ENCODE peak calls at places on chromosomes 12 and 14, in five cellular contexts. X is IMR-90, E is endothelial cell of umbilical vein, T is HCT116, R is Karpas-422. N is an unnamed sample.

GRCh38 chr14:95198320-95198719 is 41.0 kb upstream of the DICER1 start:
- DNase-seq in R (no peak), X (no peak), T (no peak), E (no peak), N (no peak)

GRCh38 chr14:33454022-33454645 is 496.7 kb downstream of the EGLN3 start:
- DNase-seq in E (no peak), R (no peak), X (no peak), T (no peak), N (no peak)

GRCh38 chr14:63454863-63455622 is 88.1 kb downstream of the PPP2R5E start:
- DNase-seq in T (no peak), X (peak; percentile 54), R (peak; percentile 66), E (no peak), N (peak; percentile 69)

GRCh38 chr12:69519871-69520270 is 49.7 kb downstream of the FRS2 start:
- DNase-seq in E (no peak), T (no peak), R (no peak), X (no peak), N (peak; percentile 96)

GRCh38 chr12:26244503-26244902 is 49.1 kb downstream of the SSPN start:
- DNase-seq in X (no peak), T (no peak), R (no peak), E (no peak), N (no peak)

GRCh38 chr14:41873379-41874034 is 266.8 kb downstream of the LRFN5 start:
- DNase-seq in R (peak; percentile 57), E (no peak), X (peak; percentile 71), T (no peak), N (peak; percentile 47)

GRCh38 chr12:63093084-63093483 is 57.9 kb downstream of the AVPR1A start:
- DNase-seq in X (no peak), R (no peak), T (no peak), E (no peak), N (no peak)

GRCh38 chr12:4059891-4060290 is 186.7 kb upstream of the PARP11 start:
- DNase-seq in T (no peak), R (no peak), E (no peak), X (no peak), N (no peak)

GRCh38 chr12:117452071-117452470 is 90.6 kb upstream of the NOS1 start:
- DNase-seq in E (peak; percentile 41), T (no peak), R (no peak), X (no peak), N (no peak)

GRCh38 chr14:78566017-78566858 is 396.1 kb downstream of the NRXN3 start:
- DNase-seq in E (peak; percentile 82), X (peak; percentile 46), T (peak; percentile 8), R (peak; percentile 91), N (peak; percentile 43)

GRCh38 chr12:53481957-53482586 is 17.2 kb downstream of the MAP3K12 start:
- DNase-seq in R (peak; percentile 83), X (no peak), T (no peak), E (no peak), N (no peak)

GRCh38 chr14:88542857-88543795 is 11.7 kb downstream of the PTPN21 start:
- DNase-seq in R (no peak), E (no peak), X (no peak), T (no peak), N (no peak)

GRCh38 chr12:14403711-14404164 is 38.3 kb downstream of the ATF7IP start:
- DNase-seq in R (peak; percentile 88), T (no peak), E (peak; percentile 77), X (peak; percentile 82), N (peak; percentile 86)

GRCh38 chr14:88245321-88245720 is 77.7 kb downstream of the KCNK10 start:
- DNase-seq in R (no peak), X (no peak), E (no peak), T (no peak), N (no peak)

GRCh38 chr14:81517798-81518398 is 15.8 kb downstream of the SEL1L start:
- DNase-seq in R (no peak), T (no peak), X (peak; percentile 67), E (no peak), N (no peak)

GRCh38 chr12:23927907-23928306 is 21.6 kb downstream of the SOX5 start:
- DNase-seq in X (no peak), E (no peak), T (no peak), R (no peak), N (no peak)

GRCh38 chr14:89302396-89302950 is 114.6 kb downstream of the FOXN3 start:
- DNase-seq in X (no peak), R (no peak), E (peak; percentile 31), T (peak; percentile 35), N (no peak)

DNA sequence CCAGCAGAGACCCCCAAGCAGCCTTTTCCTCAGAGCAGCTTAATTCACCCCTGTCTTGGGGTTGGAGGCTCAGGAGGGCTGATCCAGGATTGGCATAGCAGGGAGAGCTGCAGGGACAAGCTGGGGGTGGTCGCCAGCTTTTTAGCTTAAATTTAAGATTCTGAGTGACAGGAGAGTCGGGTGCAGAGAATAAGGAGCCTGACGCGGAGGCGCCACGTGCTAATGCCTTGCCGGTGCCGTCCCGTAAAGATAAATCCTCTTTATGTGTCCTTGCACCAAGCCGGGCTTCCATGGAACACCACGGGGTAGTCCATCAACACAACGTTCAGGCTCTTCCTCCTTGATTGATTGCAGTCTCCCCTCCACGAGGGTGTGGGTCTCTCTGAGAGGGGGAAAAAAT is 3.8 kb downstream of the DLK1 start:
- DNase-seq in X (no peak), T (no peak), E (no peak), R (no peak), N (no peak)
- H4K20me1 ChIP-seq in X (no peaks in the 10 kb centered on the region), T (no peaks in the 10 kb centered on the region), E (no peaks in the 10 kb centered on the region), R (no peaks in the 10 kb centered on the region), N (no peaks in the 10 kb centered on the region)

GRCh38 chr12:131803995-131804521 is 24.1 kb upstream of the MMP17 start:
- DNase-seq in R (no peak), E (peak; percentile 79), X (peak; percentile 60), T (no peak), N (peak; percentile 66)

GRCh38 chr12:131799828-131800593 is 28.2 kb upstream of the MMP17 start:
- DNase-seq in X (no peak), R (no peak), E (no peak), T (no peak), N (no peak)

GRCh38 chr12:131800594-131801135 is 27.5 kb upstream of the MMP17 start:
- DNase-seq in R (no peak), E (no peak), T (no peak), X (no peak), N (no peak)

GRCh38 chr12:131799195-131799594 is 29.0 kb upstream of the MMP17 start:
- DNase-seq in R (no peak), X (no peak), E (no peak), T (no peak), N (no peak)

DNA sequence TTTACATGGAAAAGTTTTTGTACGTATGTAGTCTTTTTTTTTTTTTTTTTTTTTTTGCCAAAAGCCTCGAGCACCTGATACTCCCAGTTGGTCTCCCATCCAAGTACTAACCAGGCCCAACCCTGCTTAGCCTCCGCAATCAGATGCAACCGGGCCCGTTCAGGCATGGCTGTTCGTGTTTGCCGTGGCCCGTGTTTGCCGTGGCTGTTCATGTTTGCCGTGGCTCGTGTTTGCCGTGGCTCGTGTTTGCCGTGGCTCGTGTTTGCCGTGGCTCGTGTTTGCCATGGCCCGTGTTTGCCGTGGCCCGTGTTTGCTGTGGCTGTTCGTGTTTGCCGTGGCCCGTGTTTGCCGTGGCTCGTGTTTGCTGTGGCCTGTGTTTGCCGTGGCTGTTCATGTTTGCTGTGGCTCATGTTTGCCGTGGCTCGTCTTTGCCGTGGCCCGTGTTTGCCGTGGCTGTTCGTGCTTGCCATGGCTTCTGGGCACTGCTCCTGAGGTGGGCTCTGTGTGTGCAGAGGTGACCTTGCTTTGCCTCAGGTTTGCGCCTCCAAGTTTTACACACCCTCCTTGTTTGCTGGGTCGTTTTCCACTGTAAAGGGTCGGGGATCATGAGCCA is 26.8 kb upstream of the MMP17 start:
- DNase-seq in E (no peak), T (no peak), R (no peak), X (no peak), N (no peak)
- H3K4me3 ChIP-seq in E (no peak overlapping the region), T (no peak overlapping the region), R (no peak overlapping the region), X (no peak overlapping the region), N (no peak overlapping the region)

GRCh38 chr12:7512528-7512927 is 9.0 kb upstream of the CD163 start:
- DNase-seq in E (no peak), X (peak; percentile 69), R (no peak), T (peak; percentile 38), N (peak; percentile 39)
- H4K20me1 ChIP-seq in E (no peaks in the 10 kb centered on the region), X (no peaks in the 10 kb centered on the region), R (no peaks in the 10 kb centered on the region), T (no peaks in the 10 kb centered on the region), N (no peaks in the 10 kb centered on the region)

DNA sequence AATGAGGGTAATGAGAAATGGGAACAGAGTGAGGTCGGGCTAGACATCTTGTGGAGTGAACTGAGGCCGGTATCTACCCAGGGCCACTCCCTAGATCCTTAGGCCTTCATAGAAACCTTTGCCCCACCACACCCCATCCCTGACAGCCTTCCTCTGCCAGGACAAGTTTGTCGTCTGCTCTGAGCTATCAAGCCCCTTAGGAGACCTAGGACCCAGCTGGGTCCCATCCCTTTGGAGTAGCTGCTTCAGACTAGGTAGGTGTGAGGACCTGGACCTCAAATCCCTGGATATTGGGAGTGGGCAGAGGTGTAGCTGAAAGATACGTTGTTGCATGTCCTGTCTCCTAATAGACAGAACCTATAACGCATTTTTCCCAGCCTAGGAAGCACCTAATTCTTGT is at the start of gene TMEM253:
- DNase-seq in X (no peak), R (no peak), E (no peak), T (no peak), N (no peak)
- H3K4me3 ChIP-seq in X (no peak within 1 kb of the TSS), R (no peak within 1 kb of the TSS), E (no peak within 1 kb of the TSS), T (no peak within 1 kb of the TSS), N (no peak within 1 kb of the TSS)

GRCh38 chr12:103966736-103967135 is 1.1 kb downstream of the TDG start:
- DNase-seq in E (no peak), T (no peak), R (no peak), X (no peak), N (no peak)

GRCh38 chr12:103973909-103974308 is 8.2 kb downstream of the TDG start:
- DNase-seq in E (no peak), X (no peak), T (no peak), R (no peak), N (no peak)

GRCh38 chr12:103965590-103966407 is at the start of gene TDG:
- DNase-seq in X (peak; percentile 99), E (peak; percentile 99), T (peak; percentile 98), R (peak; percentile 99), N (peak; percentile 98)

GRCh38 chr12:103965255-103965589 is 450 bp upstream of the TDG start:
- DNase-seq in E (no peak), T (no peak), X (no peak), R (peak; percentile 55), N (no peak)

DNA sequence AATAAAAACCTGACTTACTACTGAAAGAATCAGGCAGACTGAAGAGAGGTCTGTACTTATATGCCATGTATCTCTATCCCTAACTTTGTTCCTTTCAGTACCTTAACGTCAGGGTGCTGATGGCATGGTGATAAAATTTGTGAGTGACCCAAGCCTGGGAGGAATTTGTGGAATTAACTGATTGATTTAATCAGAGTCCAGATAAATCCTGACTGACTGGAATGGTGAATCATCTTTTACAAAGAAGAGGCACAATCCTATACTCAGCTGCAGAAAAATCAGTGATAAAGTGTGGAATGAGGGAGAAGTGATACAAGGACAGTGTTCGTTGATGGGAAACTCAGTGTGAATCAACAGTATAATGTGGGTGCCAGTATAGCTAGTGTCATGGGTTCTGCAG is 3.7 kb downstream of the TDG start:
- DNase-seq in X (peak; percentile 60), E (no peak), R (no peak), T (no peak), N (peak; percentile 69)
- H4K20me1 ChIP-seq in X (peaks cover 43% of the 10 kb centered on the region), E (no peaks in the 10 kb centered on the region), R (peaks cover 10% of the 10 kb centered on the region), T (no peaks in the 10 kb centered on the region), N (peaks cover 63% of the 10 kb centered on the region)